ENCODE peak calls at places on chromosomes 13 and 19, in five cellular contexts. One of them, this sample, is unnamed. For H3K4me1, the result is how much of the 10 kb centered on the place peaks cover.

GRCh38 chr13:24097667-24098066 is 62.9 kb upstream of the SPATA13 start:
- DNase-seq in HepG2: no peak
- DNase-seq in A549: no peak
- DNase-seq in ovary: no peak
- DNase-seq in stomach: no peak
- DNase-seq in this sample: no peak

GRCh38 chr13:22793598-22794134 is 387.1 kb upstream of the SGCG start:
- DNase-seq in A549: no peak
- DNase-seq in ovary: no peak
- DNase-seq in HepG2: peak
- DNase-seq in stomach: peak
- DNase-seq in this sample: no peak

GRCh38 chr19:6211632-6212402 is 68.0 kb downstream of the MLLT1 start:
- DNase-seq in HepG2: no peak
- DNase-seq in stomach: no peak
- DNase-seq in ovary: peak
- DNase-seq in A549: no peak
- DNase-seq in this sample: no peak

GRCh38 chr13:36815069-36815468 is 4.0 kb upstream of the RFXAP start:
- DNase-seq in ovary: no peak
- DNase-seq in stomach: no peak
- DNase-seq in HepG2: peak
- DNase-seq in A549: no peak
- DNase-seq in this sample: no peak

GRCh38 chr13:27200413-27201066 is 28.9 kb upstream of the USP12 start:
- DNase-seq in HepG2: no peak
- DNase-seq in stomach: no peak
- DNase-seq in A549: no peak
- DNase-seq in ovary: no peak
- DNase-seq in this sample: no peak

GRCh38 chr13:43223206-43223605 is 199.8 kb downstream of the DNAJC15 start:
- DNase-seq in HepG2: no peak
- DNase-seq in ovary: no peak
- DNase-seq in stomach: no peak
- DNase-seq in A549: no peak
- DNase-seq in this sample: no peak

GRCh38 chr13:74866151-74866550 is 615.8 kb downstream of the TBC1D4 start:
- DNase-seq in HepG2: no peak
- DNase-seq in A549: no peak
- DNase-seq in stomach: no peak
- DNase-seq in ovary: no peak
- DNase-seq in this sample: no peak

GRCh38 chr13:113002206-113002821 is 33.3 kb downstream of the MCF2L start:
- DNase-seq in ovary: no peak
- DNase-seq in A549: no peak
- DNase-seq in stomach: no peak
- DNase-seq in HepG2: peak
- DNase-seq in this sample: no peak

GRCh38 chr19:30742539-30742938 is 370.4 kb downstream of the ZNF536 start:
- DNase-seq in stomach: no peak
- DNase-seq in A549: no peak
- DNase-seq in ovary: no peak
- DNase-seq in HepG2: no peak
- DNase-seq in this sample: no peak

GRCh38 chr13:48977973-48978372 is 2.3 kb downstream of the FNDC3A start:
- DNase-seq in A549: no peak
- DNase-seq in stomach: no peak
- DNase-seq in ovary: no peak
- DNase-seq in HepG2: no peak
- DNase-seq in this sample: no peak

GRCh38 chr19:50820549-50821247 is 2.9 kb downstream of the KLK1 start:
- DNase-seq in stomach: no peak
- DNase-seq in ovary: no peak
- DNase-seq in A549: no peak
- DNase-seq in HepG2: no peak
- DNase-seq in this sample: no peak

DNA sequence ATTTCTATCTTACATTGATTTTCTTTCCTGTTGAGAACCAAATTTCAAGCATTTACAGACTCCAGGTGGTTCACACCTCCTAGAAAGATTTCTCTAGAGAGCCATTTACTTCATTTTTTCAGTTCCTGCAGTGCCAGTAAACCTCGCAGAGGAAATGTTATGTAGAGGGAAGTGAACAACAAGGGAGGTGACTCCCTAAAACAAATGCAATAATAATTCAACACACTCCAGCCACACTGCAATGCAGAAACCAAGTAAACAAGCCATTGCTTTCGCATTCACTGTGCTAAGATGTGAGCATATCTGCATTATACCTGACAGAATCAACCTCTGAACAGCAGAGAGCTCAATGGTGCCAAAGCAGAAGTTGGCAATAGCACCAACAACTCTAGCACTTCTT is 215.1 kb downstream of the RBM26 start:
- DNase-seq in stomach: no peak
- DNase-seq in HepG2: no peak
- DNase-seq in ovary: no peak
- DNase-seq in A549: no peak
- DNase-seq in this sample: no peak
- H3K4me1 ChIP-seq in stomach: under half
- H3K4me1 ChIP-seq in HepG2: under half
- H3K4me1 ChIP-seq in ovary: under half
- H3K4me1 ChIP-seq in A549: under half
- H3K4me1 ChIP-seq in this sample: under half

DNA sequence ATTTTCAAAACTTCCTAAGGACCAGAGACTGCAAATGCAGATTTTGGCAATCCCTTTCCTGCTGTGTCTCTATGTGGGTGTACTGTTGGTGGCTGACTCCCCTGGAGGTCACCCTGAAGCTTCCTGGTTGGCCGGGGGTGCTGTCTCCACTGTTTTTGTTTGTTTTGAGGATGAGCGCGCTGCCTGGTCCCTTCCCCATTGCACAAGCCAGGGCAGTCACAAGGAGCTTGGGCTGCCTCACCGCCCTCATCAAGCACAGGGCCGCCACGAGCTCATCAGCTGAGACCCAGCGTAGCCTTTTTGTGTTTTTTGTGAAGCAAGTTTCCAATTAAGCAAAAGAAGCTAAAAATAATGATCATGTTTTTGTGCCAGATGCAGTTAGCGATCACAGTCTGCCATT is 57.9 kb downstream of the GGACT start:
- DNase-seq in A549: no peak
- DNase-seq in HepG2: peak
- DNase-seq in ovary: no peak
- DNase-seq in stomach: no peak
- DNase-seq in this sample: peak
- TF ChIP-seq EP300 in A549: no peak
- TF ChIP-seq EP300 in HepG2: no peak
- TF ChIP-seq EP300 in ovary: no peak
- TF ChIP-seq EP300 in stomach: no peak
- TF ChIP-seq EP300 in this sample: no peak

GRCh38 chr19:35716985-35717664 is 678 bp upstream of the KMT2B start:
- DNase-seq in HepG2: peak
- DNase-seq in ovary: peak
- DNase-seq in A549: peak
- DNase-seq in stomach: peak
- DNase-seq in this sample: peak
- TF ChIP-seq POLR2A in HepG2: peak
- TF ChIP-seq POLR2A in ovary: no peak
- TF ChIP-seq POLR2A in A549: peak
- TF ChIP-seq POLR2A in stomach: no peak
- TF ChIP-seq POLR2A in this sample: peak

GRCh38 chr13:33277946-33278345 is 7.6 kb downstream of the STARD13 start:
- DNase-seq in A549: no peak
- DNase-seq in ovary: no peak
- DNase-seq in HepG2: no peak
- DNase-seq in stomach: no peak
- DNase-seq in this sample: no peak

GRCh38 chr13:33275916-33276315 is 9.6 kb downstream of the STARD13 start:
- DNase-seq in HepG2: no peak
- DNase-seq in ovary: no peak
- DNase-seq in stomach: no peak
- DNase-seq in A549: no peak
- DNase-seq in this sample: no peak

GRCh38 chr13:33274264-33274663 is 11.3 kb downstream of the STARD13 start:
- DNase-seq in A549: no peak
- DNase-seq in HepG2: no peak
- DNase-seq in ovary: no peak
- DNase-seq in stomach: no peak
- DNase-seq in this sample: no peak

GRCh38 chr13:33277351-33277750 is 8.2 kb downstream of the STARD13 start:
- DNase-seq in ovary: no peak
- DNase-seq in A549: no peak
- DNase-seq in stomach: no peak
- DNase-seq in HepG2: no peak
- DNase-seq in this sample: no peak

DNA sequence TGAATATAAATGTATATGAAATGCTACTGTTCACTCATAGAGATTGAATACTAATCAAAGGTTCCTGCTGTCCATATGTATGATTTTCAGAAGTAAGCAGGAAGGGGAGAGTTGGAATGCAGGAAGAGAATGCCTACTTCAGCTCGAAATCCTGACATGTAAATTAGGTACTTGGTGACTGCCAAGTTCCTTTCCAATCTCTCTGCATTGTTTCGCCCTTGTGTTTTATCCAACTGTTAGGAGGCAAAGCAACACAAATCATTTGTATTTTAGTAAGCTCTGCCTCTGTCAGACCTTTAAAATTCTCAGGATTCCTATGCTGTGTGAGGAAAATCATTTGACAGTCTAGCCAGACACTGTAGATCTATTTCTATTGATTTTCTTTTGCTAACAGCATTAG is 9.0 kb downstream of the STARD13 start:
- DNase-seq in A549: no peak
- DNase-seq in ovary: no peak
- DNase-seq in HepG2: no peak
- DNase-seq in stomach: no peak
- DNase-seq in this sample: no peak
- H3K4me1 ChIP-seq in A549: half or more
- H3K4me1 ChIP-seq in ovary: under half
- H3K4me1 ChIP-seq in HepG2: half or more
- H3K4me1 ChIP-seq in stomach: half or more
- H3K4me1 ChIP-seq in this sample: half or more

GRCh38 chr19:10818306-10819123 is 17.5 kb downstream of the TMED1 start:
- DNase-seq in ovary: peak
- DNase-seq in A549: no peak
- DNase-seq in stomach: no peak
- DNase-seq in HepG2: no peak
- DNase-seq in this sample: no peak

GRCh38 chr19:10815969-10816635 is 19.9 kb downstream of the TMED1 start:
- DNase-seq in A549: no peak
- DNase-seq in stomach: no peak
- DNase-seq in ovary: no peak
- DNase-seq in HepG2: no peak
- DNase-seq in this sample: no peak

GRCh38 chr19:10819124-10820060 is 16.6 kb downstream of the TMED1 start:
- DNase-seq in A549: no peak
- DNase-seq in ovary: no peak
- DNase-seq in stomach: peak
- DNase-seq in HepG2: no peak
- DNase-seq in this sample: no peak

GRCh38 chr19:10816691-10817090 is 19.3 kb downstream of the TMED1 start:
- DNase-seq in A549: no peak
- DNase-seq in HepG2: no peak
- DNase-seq in ovary: no peak
- DNase-seq in stomach: no peak
- DNase-seq in this sample: no peak

DNA sequence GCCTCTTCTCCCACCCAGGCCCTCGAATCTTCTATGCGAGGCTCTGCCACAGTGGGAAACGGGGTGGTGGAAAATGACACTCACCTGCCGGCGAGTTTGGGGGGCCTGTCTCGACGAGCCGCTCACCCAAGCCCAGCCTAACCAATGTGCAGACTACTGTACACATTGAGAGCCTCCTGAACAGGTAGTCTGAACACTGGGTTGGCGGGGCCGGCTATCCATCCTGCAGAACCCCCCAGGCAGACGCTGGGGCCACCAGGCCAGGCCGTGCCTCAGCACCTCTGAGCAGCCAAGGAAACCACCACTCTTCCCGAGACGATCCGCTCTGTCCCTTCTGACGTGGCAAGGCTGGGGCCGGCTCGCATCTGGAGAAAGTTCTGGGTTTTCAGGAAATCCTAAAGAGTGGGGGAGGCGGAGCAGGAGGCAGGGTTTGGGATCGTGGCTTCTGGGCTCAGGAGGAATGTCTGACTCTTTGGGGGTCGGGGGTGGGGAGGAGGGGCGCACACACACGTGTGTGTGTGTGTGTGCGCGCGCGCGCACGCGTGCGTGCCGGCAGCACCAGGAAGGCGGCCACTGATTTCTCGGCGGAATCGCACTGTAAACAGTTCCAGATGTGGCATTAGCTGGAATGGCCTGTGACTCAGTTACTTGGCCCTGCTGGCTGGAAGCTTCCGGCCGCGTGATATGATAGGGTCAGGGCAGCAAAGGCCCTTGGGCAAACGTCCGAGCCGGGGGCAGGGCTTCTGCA is 18.5 kb downstream of the TMED1 start:
- DNase-seq in A549: no peak
- DNase-seq in HepG2: no peak
- DNase-seq in stomach: peak
- DNase-seq in ovary: peak
- DNase-seq in this sample: peak
- TF ChIP-seq EP300 in A549: no peak
- TF ChIP-seq EP300 in HepG2: no peak
- TF ChIP-seq EP300 in stomach: no peak
- TF ChIP-seq EP300 in ovary: no peak
- TF ChIP-seq EP300 in this sample: no peak

This sample was measured in suprapubic skin.